ENCODE peak calls at places on chromosomes 12 and 14, in eight cellular contexts. N is HCT116, O is A549, S is GM12878, M is endothelial cell of umbilical vein, B is HepG2, H is K562, W is H1. Y is an unnamed sample.

GRCh38 chr12:71223139-71223538 is 65.3 kb upstream of the TSPAN8 start:
- DNase-seq in S (no peak), B (no peak), O (no peak), H (no peak), W (no peak), N (no peak), M (no peak), Y (no peak)

GRCh38 chr12:19222566-19222965 is 93.0 kb downstream of the PLEKHA5 start:
- DNase-seq in W (no peak), S (no peak), N (no peak), O (no peak), B (no peak), H (no peak), M (no peak), Y (no peak)

GRCh38 chr12:6632026-6632978 is 3.5 kb downstream of the LPAR5 start:
- DNase-seq in B (no peak), W (no peak), H (no peak), O (no peak), S (peak), M (no peak), N (no peak), Y (peak)

GRCh38 chr12:76259660-76260389 is 88.4 kb downstream of the BBS10 start:
- DNase-seq in O (no peak), N (no peak), W (no peak), H (no peak), M (peak), S (no peak), B (no peak), Y (no peak)

GRCh38 chr14:85527006-85527405 is 2.9 kb upstream of the FLRT2 start:
- DNase-seq in O (no peak), S (no peak), M (peak), W (no peak), N (no peak), H (no peak), B (no peak), Y (no peak)

GRCh38 chr14:55201219-55202096 is 10.1 kb upstream of the DLGAP5 start:
- DNase-seq in M (no peak), O (no peak), S (no peak), H (no peak), N (no peak), W (no peak), B (peak), Y (no peak)

GRCh38 chr12:68609955-68610434 is 704 bp upstream of the RAP1B start:
- DNase-seq in S (no peak), N (no peak), O (no peak), B (no peak), W (no peak), H (no peak), M (no peak), Y (no peak)

GRCh38 chr12:58066296-58066695 is 124.9 kb downstream of the ATP23 start:
- DNase-seq in H (no peak), N (no peak), M (no peak), S (no peak), O (no peak), B (no peak), W (no peak), Y (no peak)

GRCh38 chr14:87869619-87870583 is 123.1 kb downstream of the GALC start:
- DNase-seq in N (no peak), W (no peak), B (no peak), O (no peak), M (no peak), S (no peak), H (no peak), Y (peak)

GRCh38 chr12:54587315-54587821 is 1.1 kb downstream of the PPP1R1A start:
- DNase-seq in M (no peak), H (no peak), N (no peak), S (no peak), B (peak), O (no peak), W (no peak), Y (no peak)

GRCh38 chr12:54589964-54590363 is 1.5 kb upstream of the PPP1R1A start:
- DNase-seq in N (no peak), W (no peak), O (no peak), S (no peak), M (no peak), B (no peak), H (no peak), Y (no peak)

GRCh38 chr12:54588110-54588831 is at the start of gene PPP1R1A:
- DNase-seq in O (no peak), B (no peak), N (no peak), M (no peak), H (peak), S (no peak), W (peak), Y (no peak)

GRCh38 chr12:54591001-54591591 is 2.6 kb upstream of the PPP1R1A start:
- DNase-seq in B (no peak), S (no peak), N (no peak), W (no peak), O (no peak), M (no peak), H (no peak), Y (no peak)

GRCh38 chr12:54588892-54589291 is 433 bp upstream of the PPP1R1A start:
- DNase-seq in N (no peak), O (no peak), S (no peak), W (no peak), B (no peak), H (no peak), M (no peak), Y (no peak)
- TF ChIP-seq CTCF in N (no peak), O (no peak), S (no peak), W (no peak), B (no peak), H (no peak), M (no peak), Y (no peak)

DNA sequence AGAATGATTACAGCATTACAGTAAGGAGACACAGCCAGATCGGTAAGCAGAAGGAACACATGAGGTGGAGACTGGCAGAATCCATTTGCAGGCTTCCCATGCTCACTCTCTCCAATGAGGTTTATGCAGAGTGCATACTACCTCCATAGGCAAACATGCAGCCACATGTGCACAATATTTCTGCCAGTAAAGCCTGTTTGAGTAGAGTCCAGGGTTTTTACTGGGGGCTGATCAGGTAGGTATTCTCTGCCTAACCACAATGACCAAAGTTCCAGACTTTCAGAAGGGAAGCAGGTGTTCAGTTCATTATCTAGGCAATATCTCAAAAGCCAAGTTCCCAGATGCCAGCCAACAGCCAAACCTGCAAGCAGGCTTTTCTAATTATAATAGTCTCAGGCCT is 31.1 kb downstream of the INTS13 start:
- DNase-seq in S (no peak), H (no peak), N (no peak), W (no peak), O (no peak), B (no peak), M (no peak), Y (no peak)
- TF ChIP-seq MAX in S (no peak), H (no peak), N (no peak), W (no peak), O (no peak), B (no peak), M (no peak), Y (no peak)

GRCh38 chr14:105070760-105071137 is 5.5 kb upstream of the GPR132 start:
- DNase-seq in S (peak), H (no peak), M (no peak), W (no peak), B (no peak), N (no peak), O (no peak), Y (no peak)

GRCh38 chr14:105068818-105069217 is 3.6 kb upstream of the GPR132 start:
- DNase-seq in W (no peak), B (no peak), N (no peak), H (no peak), S (no peak), O (no peak), M (no peak), Y (no peak)

GRCh38 chr14:105067969-105068301 is 2.7 kb upstream of the GPR132 start:
- DNase-seq in B (no peak), W (no peak), M (no peak), O (no peak), N (no peak), H (no peak), S (no peak), Y (no peak)

GRCh38 chr14:105069887-105070759 is 4.9 kb upstream of the GPR132 start:
- DNase-seq in B (no peak), O (no peak), H (peak), N (no peak), M (no peak), W (no peak), S (peak), Y (peak)

GRCh38 chr14:105069554-105069886 is 4.3 kb upstream of the GPR132 start:
- DNase-seq in O (no peak), M (no peak), W (no peak), N (no peak), S (no peak), B (no peak), H (no peak), Y (no peak)
- TF ChIP-seq POLR2A in O (no peak), M (no peak), W (no peak), N (no peak), S (no peak), B (no peak), H (no peak), Y (no peak)

GRCh38 chr12:52156757-52157565 is 34.9 kb downstream of the KRT80 start:
- DNase-seq in B (peak), W (peak), H (peak), M (peak), S (no peak), O (peak), N (no peak), Y (peak)

GRCh38 chr12:52156310-52156709 is 35.5 kb downstream of the KRT80 start:
- DNase-seq in M (no peak), H (no peak), N (no peak), O (no peak), W (no peak), B (no peak), S (no peak), Y (no peak)

GRCh38 chr12:52157566-52158150 is 34.2 kb downstream of the KRT80 start:
- DNase-seq in M (no peak), H (no peak), W (no peak), O (no peak), B (no peak), N (no peak), S (no peak), Y (no peak)

GRCh38 chr12:52152905-52153317 is 38.9 kb downstream of the KRT80 start:
- DNase-seq in N (no peak), H (no peak), M (no peak), O (no peak), S (no peak), B (no peak), W (no peak), Y (no peak)

DNA sequence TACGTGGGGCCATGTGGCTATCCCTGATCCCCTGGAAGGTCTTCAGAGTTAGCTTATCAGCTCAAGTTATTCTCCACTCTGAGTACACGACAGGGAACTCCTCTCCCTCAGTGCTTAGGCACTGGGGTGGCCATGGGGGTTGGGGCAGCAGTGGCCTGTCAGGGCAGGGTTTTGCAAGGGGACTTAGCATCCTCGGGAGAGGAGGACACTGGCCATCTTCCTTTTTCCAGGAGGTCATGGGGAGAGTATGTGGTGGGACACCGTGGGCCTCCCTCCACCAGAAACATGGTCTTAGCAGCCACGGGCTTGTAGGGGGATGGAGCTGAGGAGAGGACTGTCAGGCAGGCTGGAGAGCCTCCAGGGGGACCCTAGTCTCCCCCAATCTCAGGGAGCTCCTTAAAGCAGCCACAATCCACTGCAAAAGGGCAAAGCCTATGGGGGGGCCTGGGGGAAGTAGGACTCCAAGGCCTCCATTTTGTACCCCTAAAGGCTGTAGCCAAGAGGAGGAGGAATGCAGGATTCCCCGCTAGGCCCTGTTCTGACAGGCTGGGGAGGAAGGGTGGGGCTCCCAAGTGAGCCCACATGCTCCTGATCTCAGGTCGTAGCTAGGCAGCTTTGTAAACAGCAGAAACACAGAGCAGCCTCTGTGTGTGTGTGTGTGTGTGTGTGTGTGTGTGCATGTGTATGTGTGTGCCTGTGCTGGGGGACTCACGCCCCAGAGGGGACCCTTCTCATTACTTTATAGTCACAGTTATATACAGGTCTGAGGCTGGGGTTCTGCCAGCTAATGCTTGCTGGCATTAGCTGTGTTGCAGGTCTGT is 36.6 kb downstream of the KRT80 start:
- DNase-seq in W (no peak), O (no peak), M (no peak), H (no peak), N (no peak), S (no peak), B (no peak), Y (no peak)
- TF ChIP-seq CTCF in W (no peak), O (no peak), M (no peak), H (no peak), N (no peak), S (no peak), B (no peak), Y (no peak)

GRCh38 chr12:111056618-111057521 is 136.5 kb upstream of the MYL2 start:
- DNase-seq in H (peak), M (no peak), W (no peak), O (no peak), N (no peak), B (no peak), S (peak), Y (peak)
- TF ChIP-seq MAX in H (no peak), M (no peak), W (no peak), O (no peak), N (no peak), B (no peak), S (no peak), Y (peak)

DNA sequence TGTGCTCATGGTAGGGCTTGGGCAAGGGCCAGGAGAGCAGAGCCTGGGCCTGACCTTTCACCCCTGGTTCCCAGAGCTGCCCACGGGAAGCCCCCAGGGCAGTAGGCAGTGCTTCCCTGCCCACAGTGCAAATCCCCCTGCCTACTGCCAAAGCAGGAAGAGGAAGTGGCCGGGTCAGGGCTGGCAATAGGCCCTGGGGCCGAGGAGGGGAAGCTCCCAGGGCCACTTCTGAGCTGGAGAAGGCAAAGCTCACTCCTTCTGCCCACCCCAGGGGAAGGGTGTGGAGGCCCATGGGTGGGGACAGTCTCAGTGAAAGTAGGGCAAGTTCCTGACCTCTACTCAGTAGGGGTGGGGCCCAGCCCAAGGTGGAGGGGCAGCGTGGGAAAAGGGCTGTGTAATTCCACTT is 5.4 kb upstream of the NR4A1 start:
- DNase-seq in W (no peak), N (no peak), B (no peak), S (no peak), O (no peak), H (no peak), M (peak), Y (peak)
- TF ChIP-seq POLR2A in W (no peak), N (no peak), B (no peak), S (no peak), O (no peak), H (no peak), M (no peak), Y (no peak)

GRCh38 chr14:96380735-96381134 is 11.2 kb upstream of the AK7 start:
- DNase-seq in S (peak), H (no peak), O (no peak), M (no peak), B (no peak), N (no peak), W (no peak), Y (no peak)
- TF ChIP-seq CTCF in S (no peak), H (no peak), O (no peak), M (no peak), B (no peak), N (no peak), W (no peak), Y (no peak)

DNA sequence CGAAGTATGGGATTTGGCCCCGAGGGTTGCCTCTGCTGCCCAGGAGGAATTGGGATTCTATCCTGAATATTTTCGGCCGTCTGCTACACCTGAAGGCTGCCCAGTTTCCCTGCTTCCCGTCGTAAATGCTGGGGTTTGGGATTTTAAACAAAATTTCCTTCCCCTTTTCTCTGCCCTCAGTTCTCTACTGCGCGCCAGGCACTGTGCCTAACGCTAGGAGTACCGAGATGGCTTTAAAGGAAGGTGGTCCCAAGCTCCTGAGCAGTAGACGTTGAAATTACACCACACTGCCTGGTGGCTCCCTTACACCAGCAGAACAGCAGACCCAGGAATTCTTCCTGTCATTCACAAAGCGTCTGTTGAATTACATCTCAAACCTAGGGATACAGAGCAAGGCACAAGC is 566 bp upstream of the PRDM4 start:
- DNase-seq in N (no peak), O (no peak), W (no peak), H (no peak), B (no peak), M (no peak), S (no peak), Y (peak)
- TF ChIP-seq MAX in N (no peak), O (no peak), W (no peak), H (no peak), B (no peak), M (no peak), S (no peak), Y (no peak)

GRCh38 chr12:74293689-74294131 is 243.9 kb upstream of the ATXN7L3B start:
- DNase-seq in B (no peak), S (no peak), H (no peak), O (no peak), W (no peak), M (no peak), N (no peak), Y (no peak)

GRCh38 chr12:74292351-74293194 is 245.1 kb upstream of the ATXN7L3B start:
- DNase-seq in M (no peak), B (no peak), O (no peak), S (no peak), N (no peak), H (peak), W (no peak), Y (no peak)
- TF ChIP-seq POLR2A in M (no peak), B (no peak), O (no peak), S (no peak), N (no peak), H (peak), W (no peak), Y (no peak)